ENCODE peak calls at places on chromosomes 1 and 21, in six cellular contexts. L is NCI-H146, O is lower leg skin, Y is WERI-Rb-1, T is mammary epithelial cell, V is DMS 273 treated with DMSO at 0.1 percent for 48 hours. Q is an unnamed sample.
A peak's percentile ranks its signal among the peaks of the same experiment; 100 is the strongest.

GRCh38 chr1:27589841-27590426 is 14.0 kb downstream of the AHDC1 start:
- DNase-seq in L (peak; percentile 64), Y (no peak), T (no peak), O (no peak), V (no peak), Q (no peak)

GRCh38 chr1:41417746-41418145 is 56.5 kb downstream of the FOXO6 start:
- DNase-seq in Y (no peak), T (no peak), O (no peak), L (no peak), V (no peak), Q (no peak)

GRCh38 chr1:152460529-152460899 is 46.5 kb upstream of the CRNN start:
- DNase-seq in T (no peak), O (no peak), L (no peak), Y (no peak), V (no peak), Q (no peak)

GRCh38 chr1:245074232-245074747 is 80.5 kb upstream of the KIF26B start:
- DNase-seq in V (no peak), Y (peak; percentile 76), T (peak; percentile 18), O (no peak), L (no peak), Q (peak; percentile 28)

GRCh38 chr1:34549199-34549598 is 205.6 kb upstream of the GJB5 start:
- DNase-seq in T (peak; percentile 18), Y (peak; percentile 42), V (no peak), O (no peak), L (no peak), Q (no peak)

GRCh38 chr21:42093991-42094417 is 22.9 kb downstream of the UMODL1 start:
- DNase-seq in O (no peak), T (peak; percentile 90), L (no peak), Y (no peak), V (peak; percentile 68), Q (no peak)

GRCh38 chr1:174777262-174777661 is 222.5 kb upstream of the CACYBP start:
- DNase-seq in O (no peak), V (no peak), L (no peak), T (no peak), Y (no peak), Q (no peak)

GRCh38 chr1:86258106-86258505 is 101.5 kb upstream of the COL24A1 start:
- DNase-seq in T (peak; percentile 3), L (no peak), Y (no peak), O (no peak), V (no peak), Q (no peak)

GRCh38 chr1:157095551-157095950 is 4.1 kb downstream of the ETV3L start:
- DNase-seq in L (no peak), V (no peak), O (no peak), T (no peak), Y (no peak), Q (no peak)

GRCh38 chr1:46532095-46532494 is 19.4 kb downstream of the KNCN start:
- DNase-seq in V (no peak), Y (no peak), O (no peak), L (no peak), T (no peak), Q (no peak)

GRCh38 chr1:99639408-99639807 is 6.5 kb upstream of the PALMD start:
- DNase-seq in T (no peak), O (no peak), L (no peak), V (no peak), Y (no peak), Q (no peak)

GRCh38 chr21:14482165-14482564 is 64.0 kb downstream of the SAMSN1 start:
- DNase-seq in L (no peak), Y (no peak), V (no peak), O (no peak), T (no peak), Q (no peak)

GRCh38 chr21:35925497-35925896 is 134.8 kb downstream of the SETD4 start:
- DNase-seq in Y (no peak), T (peak; percentile 58), L (no peak), V (no peak), O (no peak), Q (peak; percentile 42)

GRCh38 chr1:42260376-42261078 is 74.5 kb downstream of the FOXJ3 start:
- DNase-seq in T (no peak), Y (no peak), V (no peak), L (no peak), O (no peak), Q (no peak)

GRCh38 chr1:201110616-201111015 is 1.6 kb downstream of the CACNA1S start:
- DNase-seq in V (no peak), T (no peak), O (no peak), L (no peak), Y (no peak), Q (no peak)

GRCh38 chr21:46515109-46515508 is 56.4 kb downstream of the DIP2A start:
- DNase-seq in T (no peak), L (no peak), V (no peak), O (peak; percentile 88), Y (no peak), Q (no peak)

GRCh38 chr1:244968431-244968830 is 104.1 kb upstream of the HNRNPU start:
- DNase-seq in O (no peak), V (no peak), T (no peak), L (no peak), Y (no peak), Q (no peak)

GRCh38 chr1:5999711-6000443 is 7.7 kb upstream of the NPHP4 start:
- DNase-seq in O (peak; percentile 72), Y (no peak), T (no peak), L (no peak), V (no peak), Q (no peak)

GRCh38 chr1:198620951-198621824 is 17.7 kb upstream of the PTPRC start:
- DNase-seq in O (no peak), V (no peak), Y (no peak), L (no peak), T (no peak), Q (no peak)

GRCh38 chr1:59879556-59879955 is 47.0 kb downstream of the CYP2J2 start:
- DNase-seq in L (peak; percentile 50), T (peak; percentile 57), Y (peak; percentile 74), V (peak; percentile 25), O (no peak), Q (no peak)

GRCh38 chr1:94013331-94013925 is 104.2 kb upstream of the GCLM start:
- DNase-seq in T (no peak), V (no peak), Y (peak; percentile 42), O (no peak), L (no peak), Q (no peak)

GRCh38 chr1:2067981-2068380 is 17.8 kb downstream of the PRKCZ start:
- DNase-seq in V (no peak), L (no peak), T (no peak), O (no peak), Y (no peak), Q (no peak)

GRCh38 chr1:112715264-112716053 is at the start of gene PPM1J:
- DNase-seq in L (peak; percentile 90), Y (peak; percentile 97), V (peak; percentile 70), T (peak; percentile 96), O (peak; percentile 100), Q (peak; percentile 98)

GRCh38 chr1:175895966-175896365 is 152.6 kb upstream of the TNR start:
- DNase-seq in L (no peak), O (no peak), V (no peak), Y (no peak), T (no peak), Q (no peak)

GRCh38 chr1:214228976-214229375 is 52.0 kb upstream of the SMYD2 start:
- DNase-seq in L (no peak), V (no peak), T (no peak), Y (no peak), O (no peak), Q (no peak)

GRCh38 chr1:246784621-246785535 is 60.7 kb downstream of the SCCPDH start:
- DNase-seq in V (peak; percentile 37), Y (peak; percentile 62), T (no peak), O (peak; percentile 85), L (no peak), Q (no peak)

GRCh38 chr1:24704411-24705259 is 40.6 kb upstream of the CLIC4 start:
- DNase-seq in V (no peak), T (peak; percentile 92), O (no peak), L (peak; percentile 8), Y (peak; percentile 20), Q (no peak)

GRCh38 chr1:114215426-114215825 is 61.8 kb upstream of the SYT6 start:
- DNase-seq in L (no peak), Y (no peak), O (no peak), V (no peak), T (no peak), Q (no peak)

GRCh38 chr21:46621457-46622182 is 13.9 kb upstream of the PRMT2 start:
- DNase-seq in Y (no peak), T (no peak), L (no peak), O (no peak), V (no peak), Q (no peak)

Q was measured in uterus.